ENCODE peak calls at places on chromosomes 3 and 15, in ten cellular contexts. O, X, R, L, V, J, W, M, A and E are unnamed samples.

GRCh38 chr3:182710557-182711157 is 82.6 kb upstream of the ATP11B start:
- DNase-seq in O (no peak), X (no peak), R (no peak), L (peak), V (peak), J (no peak), W (no peak), M (peak), A (peak), E (no peak)

GRCh38 chr15:27686376-27686775 is 412.7 kb downstream of the OCA2 start:
- DNase-seq in O (no peak), X (no peak), R (no peak), L (peak), V (peak), J (no peak), W (no peak), M (no peak), A (no peak), E (no peak)

GRCh38 chr15:85671156-85671555 is 123.6 kb downstream of the KLHL25 start:
- DNase-seq in O (no peak), X (no peak), R (no peak), L (peak), V (no peak), J (no peak), W (no peak), M (no peak), A (peak), E (no peak)

GRCh38 chr3:15272431-15273196 is 59.8 kb downstream of the SH3BP5 start:
- DNase-seq in O (no peak), X (no peak), R (no peak), L (no peak), V (peak), J (peak), W (no peak), M (peak), A (no peak), E (no peak)

GRCh38 chr15:77547801-77548607 is 84.7 kb downstream of the LINGO1 start:
- DNase-seq in O (no peak), X (no peak), R (no peak), L (no peak), V (no peak), J (no peak), W (no peak), M (no peak), A (no peak), E (no peak)

GRCh38 chr3:99532246-99532645 is 106.1 kb upstream of the COL8A1 start:
- DNase-seq in O (peak), X (peak), R (no peak), L (peak), V (peak), J (no peak), W (no peak), M (peak), A (peak), E (no peak)

GRCh38 chr3:128489860-128490649 is 2.9 kb downstream of the GATA2 start:
- DNase-seq in O (peak), X (no peak), R (no peak), L (peak), V (peak), J (no peak), W (no peak), M (peak), A (no peak), E (no peak)

GRCh38 chr3:6112546-6112945 is 748.4 kb upstream of the GRM7 start:
- DNase-seq in O (no peak), X (no peak), R (no peak), L (no peak), V (no peak), J (no peak), W (no peak), M (no peak), A (no peak), E (no peak)

GRCh38 chr3:36840453-36840921 is 76.1 kb upstream of the DCLK3 start:
- DNase-seq in O (no peak), X (no peak), R (no peak), L (peak), V (no peak), J (no peak), W (peak), M (peak), A (no peak), E (no peak)

GRCh38 chr3:167032267-167032876 is 347.7 kb downstream of the ZBBX start:
- DNase-seq in O (peak), X (no peak), R (no peak), L (peak), V (peak), J (no peak), W (no peak), M (peak), A (peak), E (no peak)

GRCh38 chr3:135056084-135056730 is 261.1 kb downstream of the EPHB1 start:
- DNase-seq in O (no peak), X (no peak), R (no peak), L (no peak), V (no peak), J (no peak), W (no peak), M (no peak), A (no peak), E (no peak)

GRCh38 chr3:134378384-134378783 is 4.1 kb upstream of the AMOTL2 start:
- DNase-seq in O (no peak), X (no peak), R (no peak), L (peak), V (no peak), J (peak), W (no peak), M (peak), A (no peak), E (no peak)

GRCh38 chr3:129441215-129441614 is 1.2 kb downstream of the IFT122 start:
- DNase-seq in O (no peak), X (no peak), R (no peak), L (peak), V (peak), J (no peak), W (no peak), M (no peak), A (no peak), E (no peak)

GRCh38 chr3:170007031-170007663 is 30.6 kb upstream of the GPR160 start:
- DNase-seq in O (no peak), X (peak), R (peak), L (peak), V (peak), J (no peak), W (no peak), M (peak), A (peak), E (no peak)

GRCh38 chr3:167615030-167615429 is 38.7 kb downstream of the WDR49 start:
- DNase-seq in O (no peak), X (no peak), R (no peak), L (no peak), V (no peak), J (no peak), W (no peak), M (no peak), A (no peak), E (no peak)

GRCh38 chr3:188345223-188345622 is 191.3 kb downstream of the LPP start:
- DNase-seq in O (no peak), X (no peak), R (no peak), L (peak), V (peak), J (no peak), W (no peak), M (peak), A (peak), E (no peak)

GRCh38 chr3:168422843-168423242 is 327.1 kb upstream of the GOLIM4 start:
- DNase-seq in O (no peak), X (no peak), R (no peak), L (no peak), V (no peak), J (no peak), W (no peak), M (no peak), A (no peak), E (no peak)

GRCh38 chr3:88595025-88595424 is 445.3 kb downstream of the C3orf38 start:
- DNase-seq in O (no peak), X (no peak), R (no peak), L (peak), V (no peak), J (no peak), W (no peak), M (peak), A (no peak), E (no peak)

GRCh38 chr3:195591220-195591619 is 7.5 kb upstream of the APOD start:
- DNase-seq in O (no peak), X (no peak), R (no peak), L (no peak), V (no peak), J (no peak), W (no peak), M (no peak), A (no peak), E (no peak)

GRCh38 chr3:108103971-108104797 is 13.4 kb upstream of the CD47 start:
- DNase-seq in O (no peak), X (no peak), R (no peak), L (peak), V (peak), J (peak), W (peak), M (peak), A (no peak), E (no peak)

GRCh38 chr3:129650256-129650872 is 43.9 kb upstream of the PLXND1 start:
- DNase-seq in O (peak), X (peak), R (no peak), L (peak), V (peak), J (peak), W (peak), M (peak), A (peak), E (peak)

GRCh38 chr3:142976621-142977398 is 13.3 kb upstream of the PAQR9 start:
- DNase-seq in O (no peak), X (peak), R (no peak), L (peak), V (peak), J (peak), W (peak), M (peak), A (peak), E (peak)

GRCh38 chr3:28476194-28476593 is 127.6 kb upstream of the AZI2 start:
- DNase-seq in O (peak), X (peak), R (no peak), L (peak), V (peak), J (no peak), W (no peak), M (peak), A (peak), E (no peak)

GRCh38 chr15:70584838-70585706 is 178.3 kb downstream of the UACA start:
- DNase-seq in O (peak), X (no peak), R (peak), L (peak), V (peak), J (no peak), W (no peak), M (no peak), A (no peak), E (no peak)

GRCh38 chr3:171446801-171447578 is 13.2 kb downstream of the TNIK start:
- DNase-seq in O (no peak), X (peak), R (no peak), L (no peak), V (peak), J (no peak), W (no peak), M (peak), A (peak), E (no peak)

GRCh38 chr15:61530769-61531168 is 301.7 kb upstream of the RORA start:
- DNase-seq in O (peak), X (no peak), R (no peak), L (peak), V (no peak), J (no peak), W (no peak), M (peak), A (no peak), E (no peak)

GRCh38 chr3:9400626-9401025 is 3.2 kb downstream of the SETD5 start:
- DNase-seq in O (peak), X (no peak), R (no peak), L (no peak), V (no peak), J (no peak), W (no peak), M (no peak), A (peak), E (no peak)

GRCh38 chr3:123130079-123130726 is 63.4 kb downstream of the PDIA5 start:
- DNase-seq in O (no peak), X (no peak), R (no peak), L (no peak), V (no peak), J (no peak), W (no peak), M (no peak), A (no peak), E (no peak)

GRCh38 chr3:41330465-41330864 is 131.2 kb downstream of the CTNNB1 start:
- DNase-seq in O (no peak), X (no peak), R (no peak), L (peak), V (peak), J (no peak), W (no peak), M (peak), A (peak), E (no peak)

GRCh38 chr3:20039765-20040475 is at the start of gene KAT2B:
- DNase-seq in O (peak), X (no peak), R (peak), L (peak), V (peak), J (peak), W (peak), M (peak), A (peak), E (peak)